ENCODE peak calls at places on chromosome 10, in ten cellular contexts. C, R, F, X, W, N, A, H, T and Y are unnamed samples. For H3K4me1, the result is how much of the 10 kb centered on the place peaks cover.

GRCh38 chr10:100896876-100897461 is 15.8 kb upstream of the SLF2 start:
- DNase-seq in C (peak), R (no peak), F (no peak), X (no peak), W (peak), N (no peak), A (no peak), H (no peak), T (no peak), Y (no peak)

GRCh38 chr10:127919418-127920191 is 12.7 kb downstream of the PTPRE start:
- DNase-seq in C (no peak), R (peak), F (no peak), X (no peak), W (peak), N (no peak), A (no peak), H (no peak), T (no peak), Y (no peak)

GRCh38 chr10:101588879-101589278 is 758 bp downstream of the DPCD start:
- DNase-seq in C (no peak), R (no peak), F (peak), X (no peak), W (peak), N (no peak), A (peak), H (no peak), T (no peak), Y (no peak)

GRCh38 chr10:35135861-35136260 is 9.2 kb downstream of the CREM start:
- DNase-seq in C (no peak), R (no peak), F (no peak), X (no peak), W (peak), N (no peak), A (no peak), H (no peak), T (no peak), Y (no peak)

GRCh38 chr10:74743401-74743800 is 83.0 kb upstream of the KAT6B start:
- DNase-seq in C (no peak), R (no peak), F (no peak), X (no peak), W (no peak), N (no peak), A (no peak), H (no peak), T (peak), Y (no peak)

GRCh38 chr10:89351402-89352038 is 23.7 kb downstream of the IFIT3 start:
- DNase-seq in C (no peak), R (no peak), F (no peak), X (no peak), W (peak), N (no peak), A (no peak), H (no peak), T (no peak), Y (no peak)

GRCh38 chr10:73920084-73920483 is 9.2 kb downstream of the PLAU start:
- DNase-seq in C (peak), R (peak), F (no peak), X (peak), W (no peak), N (peak), A (no peak), H (peak), T (peak), Y (peak)

GRCh38 chr10:129755075-129756020 is 208.7 kb downstream of the EBF3 start:
- DNase-seq in C (peak), R (no peak), F (no peak), X (peak), W (no peak), N (peak), A (no peak), H (no peak), T (peak), Y (no peak)

GRCh38 chr10:43960981-43961380 is 312.3 kb upstream of the ZNF32 start:
- DNase-seq in C (no peak), R (no peak), F (no peak), X (no peak), W (no peak), N (no peak), A (no peak), H (no peak), T (no peak), Y (no peak)

GRCh38 chr10:71241114-71241898 is 28.9 kb downstream of the UNC5B start:
- DNase-seq in C (peak), R (peak), F (no peak), X (no peak), W (peak), N (peak), A (no peak), H (peak), T (no peak), Y (peak)

GRCh38 chr10:659710-660141 is 29.7 kb downstream of the DIP2C start:
- DNase-seq in C (no peak), R (no peak), F (no peak), X (no peak), W (peak), N (no peak), A (no peak), H (no peak), T (no peak), Y (no peak)

GRCh38 chr10:58813573-58813972 is 300.9 kb downstream of the BICC1 start:
- DNase-seq in C (no peak), R (no peak), F (no peak), X (no peak), W (no peak), N (no peak), A (no peak), H (no peak), T (no peak), Y (no peak)

GRCh38 chr10:28587970-28588290 is 55.0 kb downstream of the WAC start:
- DNase-seq in C (no peak), R (no peak), F (no peak), X (no peak), W (peak), N (no peak), A (no peak), H (peak), T (no peak), Y (no peak)

GRCh38 chr10:12262278-12262981 is 66.4 kb downstream of the CDC123 start:
- DNase-seq in C (no peak), R (no peak), F (no peak), X (no peak), W (no peak), N (no peak), A (no peak), H (no peak), T (no peak), Y (no peak)

GRCh38 chr10:97608991-97609561 is 19.6 kb downstream of the C10orf62 start:
- DNase-seq in C (no peak), R (peak), F (no peak), X (no peak), W (no peak), N (no peak), A (no peak), H (no peak), T (no peak), Y (no peak)

GRCh38 chr10:972763-973162 is 15.5 kb upstream of the GTPBP4 start:
- DNase-seq in C (no peak), R (no peak), F (no peak), X (no peak), W (no peak), N (no peak), A (no peak), H (no peak), T (no peak), Y (no peak)

GRCh38 chr10:112122827-112123226 is 60.7 kb downstream of the GPAM start:
- DNase-seq in C (no peak), R (no peak), F (no peak), X (no peak), W (no peak), N (no peak), A (no peak), H (no peak), T (no peak), Y (no peak)

GRCh38 chr10:71077796-71078453 is 134.4 kb upstream of the UNC5B start:
- DNase-seq in C (peak), R (no peak), F (no peak), X (no peak), W (no peak), N (no peak), A (no peak), H (no peak), T (no peak), Y (no peak)

GRCh38 chr10:52665821-52666220 is 106.8 kb downstream of the MBL2 start:
- DNase-seq in C (no peak), R (no peak), F (no peak), X (no peak), W (no peak), N (no peak), A (no peak), H (no peak), T (no peak), Y (no peak)

GRCh38 chr10:60901561-60902235 is 42.3 kb downstream of the RHOBTB1 start:
- DNase-seq in C (peak), R (peak), F (no peak), X (no peak), W (no peak), N (no peak), A (no peak), H (no peak), T (no peak), Y (no peak)

GRCh38 chr10:89648074-89648473 is 3.0 kb upstream of the PANK1 start:
- DNase-seq in C (no peak), R (no peak), F (no peak), X (no peak), W (no peak), N (no peak), A (no peak), H (peak), T (no peak), Y (no peak)

GRCh38 chr10:35696392-35696791 is 54.3 kb upstream of the FZD8 start:
- DNase-seq in C (no peak), R (no peak), F (no peak), X (no peak), W (no peak), N (no peak), A (no peak), H (no peak), T (no peak), Y (no peak)

GRCh38 chr10:122258136-122259074 is 12.7 kb upstream of the BTBD16 start:
- DNase-seq in C (no peak), R (no peak), F (no peak), X (no peak), W (peak), N (no peak), A (no peak), H (no peak), T (no peak), Y (no peak)

DNA sequence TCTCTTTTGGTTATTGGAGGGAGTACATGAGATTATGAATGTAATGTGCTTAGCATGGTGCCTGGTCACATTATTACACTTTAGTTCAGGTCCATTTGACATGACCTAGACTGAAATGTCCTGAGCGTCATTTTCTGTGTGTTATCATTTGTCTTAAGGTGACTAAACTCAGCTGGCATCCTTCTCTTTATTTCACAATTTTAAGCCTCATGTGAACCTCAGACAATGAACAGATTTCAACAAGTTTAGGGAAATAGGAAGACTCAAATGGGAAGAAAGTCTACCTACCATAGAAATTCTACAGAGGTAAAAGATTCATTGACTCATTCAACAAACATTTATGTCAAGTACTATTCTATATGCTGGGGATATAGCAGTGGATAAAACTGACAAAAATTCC is 70.2 kb upstream of the EXOC6 start:
- DNase-seq in C (no peak), R (no peak), F (no peak), X (no peak), W (no peak), N (no peak), A (no peak), H (no peak), T (no peak), Y (no peak)
- TF ChIP-seq POLR2A in C (no peak), R (no peak), F (no peak), X (no peak), W (no peak), N (no peak), A (no peak), H (no peak), T (no peak), Y (no peak)

GRCh38 chr10:45599646-45600045 is 72.9 kb downstream of the ZFAND4 start:
- DNase-seq in C (no peak), R (no peak), F (no peak), X (no peak), W (no peak), N (no peak), A (no peak), H (no peak), T (no peak), Y (no peak)
- TF ChIP-seq CTCF in C (no peak), R (no peak), F (no peak), X (no peak), W (no peak), N (no peak), A (no peak), H (no peak), T (no peak), Y (no peak)

GRCh38 chr10:118741994-118742393 is 12.8 kb downstream of the CACUL1 start:
- DNase-seq in C (no peak), R (no peak), F (no peak), X (no peak), W (no peak), N (no peak), A (no peak), H (no peak), T (no peak), Y (no peak)

GRCh38 chr10:118734477-118734876 is 20.3 kb downstream of the CACUL1 start:
- DNase-seq in C (no peak), R (no peak), F (no peak), X (no peak), W (no peak), N (no peak), A (no peak), H (no peak), T (no peak), Y (no peak)

GRCh38 chr10:118735294-118735693 is 19.5 kb downstream of the CACUL1 start:
- DNase-seq in C (no peak), R (no peak), F (no peak), X (no peak), W (no peak), N (no peak), A (no peak), H (no peak), T (no peak), Y (no peak)

GRCh38 chr10:118737594-118738302 is 17.0 kb downstream of the CACUL1 start:
- DNase-seq in C (no peak), R (no peak), F (no peak), X (no peak), W (no peak), N (no peak), A (no peak), H (no peak), T (no peak), Y (no peak)

GRCh38 chr10:118738422-118738821 is 16.3 kb downstream of the CACUL1 start:
- DNase-seq in C (no peak), R (no peak), F (no peak), X (no peak), W (no peak), N (no peak), A (no peak), H (no peak), T (no peak), Y (no peak)
- H3K4me1 ChIP-seq in C (under half), R (under half), F (under half), X (under half), W (under half), N (under half), A (under half), H (half or more), T (under half), Y (under half)

GRCh38 chr10:79355420-79356010 is 8.2 kb downstream of the PPIF start:
- DNase-seq in C (peak), R (no peak), F (no peak), X (no peak), W (no peak), N (no peak), A (no peak), H (no peak), T (no peak), Y (no peak)
- TF ChIP-seq POLR2A in C (no peak), R (no peak), F (peak), X (no peak), W (no peak), N (no peak), A (no peak), H (no peak), T (no peak), Y (no peak)

DNA sequence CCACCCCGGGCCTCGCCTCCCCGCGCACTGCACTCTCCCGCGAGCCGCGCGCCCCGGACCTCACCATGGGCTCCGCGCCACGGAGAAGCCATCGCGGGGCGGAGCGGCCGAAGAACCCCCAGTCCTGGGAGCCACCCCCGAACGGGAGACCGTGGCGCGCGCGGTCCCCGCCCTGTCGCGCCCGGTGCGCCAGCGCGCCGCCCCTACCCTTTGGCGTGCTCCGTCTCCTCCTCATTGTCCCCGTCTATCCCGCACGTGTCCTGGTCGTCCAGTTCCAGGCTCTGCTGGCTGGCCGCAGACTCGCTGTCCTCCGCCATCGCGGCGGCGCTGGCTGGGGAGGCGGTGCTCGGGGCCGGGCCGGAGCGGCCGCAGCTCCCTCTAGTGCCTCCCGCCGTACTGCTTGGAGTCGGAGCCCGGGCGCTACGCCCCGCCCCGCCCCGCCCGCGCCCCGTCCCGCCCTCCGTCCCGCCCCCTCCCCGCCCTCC is at the start of gene NMT2:
- DNase-seq in C (no peak), R (peak), F (peak), X (peak), W (no peak), N (no peak), A (peak), H (peak), T (peak), Y (peak)
- TF ChIP-seq CTCF in C (peak), R (peak), F (peak), X (peak), W (peak), N (peak), A (peak), H (no peak), T (peak), Y (no peak)